ENCODE peak calls at places on chromosomes 3 and 15, in nine cellular contexts. Y is cardiac muscle cell, W is GM19239, V is HS-27A, G is NCI-H1105, H is cardiac fibroblast, L is mammary epithelial cell, F is body of pancreas, R is T follicular helper cell. K is an unnamed sample.

GRCh38 chr15:77057650-77058049 is 13.3 kb downstream of the TSPAN3 start:
- DNase-seq in H (no peak), L (peak), G (no peak), Y (no peak), R (no peak), V (no peak), F (no peak), W (no peak), K (no peak)

GRCh38 chr15:33587773-33588172 is 277.0 kb downstream of the RYR3 start:
- DNase-seq in R (no peak), V (no peak), Y (peak), L (no peak), F (no peak), G (no peak), H (no peak), W (no peak), K (peak)

GRCh38 chr15:78448441-78449219 is 10.6 kb downstream of the IREB2 start:
- DNase-seq in G (no peak), W (no peak), V (no peak), F (no peak), R (no peak), L (no peak), H (no peak), Y (no peak), K (no peak)

GRCh38 chr3:23103764-23104163 is 99.4 kb upstream of the UBE2E2 start:
- DNase-seq in G (no peak), F (peak), V (no peak), W (no peak), Y (no peak), L (no peak), R (no peak), H (no peak), K (no peak)

GRCh38 chr3:21435871-21436270 is 315.1 kb downstream of the ZNF385D start:
- DNase-seq in Y (peak), R (no peak), W (no peak), L (peak), G (no peak), F (peak), H (peak), V (peak), K (peak)

GRCh38 chr3:94063497-94064119 is 747 bp downstream of the NSUN3 start:
- DNase-seq in W (no peak), G (no peak), Y (no peak), H (no peak), F (no peak), V (no peak), R (no peak), L (peak), K (no peak)

GRCh38 chr3:146117406-146118285 is 43.3 kb downstream of the PLOD2 start:
- DNase-seq in R (no peak), G (no peak), H (peak), F (no peak), L (peak), V (no peak), W (no peak), Y (peak), K (peak)

GRCh38 chr3:193737191-193737751 is 144.3 kb downstream of the OPA1 start:
- DNase-seq in L (no peak), W (no peak), F (no peak), V (no peak), R (no peak), H (no peak), G (peak), Y (no peak), K (no peak)

GRCh38 chr3:128485283-128486156 is 7.5 kb downstream of the GATA2 start:
- DNase-seq in F (no peak), V (no peak), W (no peak), Y (no peak), H (no peak), R (no peak), L (no peak), G (no peak), K (no peak)

GRCh38 chr15:58448331-58448730 is 16.5 kb downstream of the LIPC start:
- DNase-seq in W (no peak), Y (no peak), G (no peak), F (no peak), V (no peak), R (no peak), H (no peak), L (no peak), K (no peak)

GRCh38 chr3:191721983-191722382 is 261.0 kb downstream of the PYDC2 start:
- DNase-seq in L (peak), G (no peak), Y (no peak), W (no peak), H (no peak), F (peak), V (no peak), R (no peak), K (no peak)

GRCh38 chr15:40941528-40942336 is 11.5 kb upstream of the CHAC1 start:
- DNase-seq in H (peak), V (peak), L (peak), R (peak), G (peak), Y (peak), W (peak), F (peak), K (no peak)

GRCh38 chr3:38111696-38112377 is 25.1 kb downstream of the ACAA1 start:
- DNase-seq in V (no peak), Y (no peak), F (no peak), G (no peak), W (no peak), H (no peak), L (no peak), R (no peak), K (no peak)

GRCh38 chr3:127417709-127418559 is 130.1 kb upstream of the PRR20G start:
- DNase-seq in F (no peak), V (no peak), G (no peak), L (no peak), H (peak), R (no peak), W (no peak), Y (peak), K (no peak)

GRCh38 chr15:67013696-67014095 is 51.7 kb upstream of the SMAD3 start:
- DNase-seq in G (no peak), R (no peak), L (peak), W (no peak), F (no peak), H (peak), V (peak), Y (peak), K (no peak)